ENCODE peak calls at places on chromosomes 5 and 9, in nine cellular contexts. D is CD4-positive, alpha-beta T cell; G is left cardiac atrium; X is cardiac fibroblast; B is NCI-H1105; K is HTR-8/SVneo; W is OCI-M1; U is thoracic aorta; H is NAMALWA. V is an unnamed sample.

GRCh38 chr9:110638381-110638954 is 30.1 kb upstream of the MUSK start:
- DNase-seq in D (no peak), G (no peak), X (peak), B (no peak), K (no peak), W (peak), U (no peak), H (no peak), V (no peak)

GRCh38 chr5:55892479-55892878 is 41.3 kb downstream of the IL31RA start:
- DNase-seq in D (no peak), G (no peak), X (no peak), B (no peak), K (no peak), W (no peak), U (no peak), H (no peak), V (no peak)

GRCh38 chr9:128100581-128100980 is 26.9 kb downstream of the PTGES2 start:
- DNase-seq in D (no peak), G (no peak), X (no peak), B (no peak), K (no peak), W (no peak), U (no peak), H (no peak), V (no peak)

GRCh38 chr5:174421408-174421805 is 303.0 kb upstream of the MSX2 start:
- DNase-seq in D (no peak), G (no peak), X (no peak), B (no peak), K (no peak), W (no peak), U (no peak), H (no peak), V (no peak)

GRCh38 chr5:138874771-138875628 is at the start of gene LRRTM2:
- DNase-seq in D (no peak), G (no peak), X (peak), B (no peak), K (peak), W (no peak), U (no peak), H (no peak), V (no peak)

GRCh38 chr5:7897014-7897600 is 28.2 kb downstream of the MTRR start:
- DNase-seq in D (no peak), G (no peak), X (peak), B (no peak), K (peak), W (peak), U (no peak), H (peak), V (peak)

GRCh38 chr5:36447776-36448175 is 146.1 kb upstream of the RANBP3L start:
- DNase-seq in D (no peak), G (no peak), X (no peak), B (no peak), K (no peak), W (no peak), U (no peak), H (no peak), V (no peak)

GRCh38 chr5:115530426-115530825 is 14.1 kb downstream of the FEM1C start:
- DNase-seq in D (no peak), G (no peak), X (peak), B (no peak), K (no peak), W (no peak), U (no peak), H (no peak), V (no peak)

GRCh38 chr5:67205981-67206380 is 9.4 kb upstream of the CD180 start:
- DNase-seq in D (no peak), G (no peak), X (no peak), B (no peak), K (no peak), W (no peak), U (no peak), H (no peak), V (no peak)

GRCh38 chr9:134566936-134567335 is 74.7 kb upstream of the COL5A1 start:
- DNase-seq in D (no peak), G (no peak), X (no peak), B (no peak), K (no peak), W (no peak), U (no peak), H (no peak), V (no peak)

GRCh38 chr9:137694962-137695875 is 76.4 kb downstream of the EHMT1 start:
- DNase-seq in D (no peak), G (peak), X (peak), B (no peak), K (peak), W (no peak), U (no peak), H (peak), V (peak)

GRCh38 chr9:83572524-83572923 is 34.3 kb upstream of the FRMD3 start:
- DNase-seq in D (no peak), G (no peak), X (peak), B (no peak), K (no peak), W (no peak), U (no peak), H (no peak), V (no peak)

GRCh38 chr5:891837-892389 is 688 bp downstream of the BRD9 start:
- DNase-seq in D (no peak), G (no peak), X (peak), B (no peak), K (peak), W (peak), U (no peak), H (peak), V (peak)

GRCh38 chr9:87445646-87446045 is 52.0 kb upstream of the DAPK1 start:
- DNase-seq in D (no peak), G (peak), X (peak), B (no peak), K (peak), W (peak), U (no peak), H (peak), V (peak)

GRCh38 chr5:115639377-115639776 is 13.5 kb upstream of the TMED7 start:
- DNase-seq in D (no peak), G (no peak), X (no peak), B (peak), K (no peak), W (no peak), U (no peak), H (no peak), V (no peak)

GRCh38 chr5:87340716-87341115 is 72.0 kb downstream of the CCNH start:
- DNase-seq in D (no peak), G (no peak), X (no peak), B (no peak), K (no peak), W (no peak), U (no peak), H (no peak), V (no peak)

GRCh38 chr9:69556707-69557106 is 115.5 kb downstream of the APBA1 start:
- DNase-seq in D (no peak), G (no peak), X (no peak), B (no peak), K (no peak), W (no peak), U (no peak), H (no peak), V (no peak)

GRCh38 chr9:108094676-108094993 is 605.1 kb upstream of the KLF4 start:
- DNase-seq in D (no peak), G (no peak), X (no peak), B (no peak), K (no peak), W (no peak), U (no peak), H (no peak), V (no peak)

GRCh38 chr9:106287108-106287631 is 575.8 kb upstream of the ZNF462 start:
- DNase-seq in D (no peak), G (peak), X (no peak), B (no peak), K (no peak), W (peak), U (no peak), H (no peak), V (no peak)

GRCh38 chr9:122228191-122228905 is 409 bp downstream of the LHX6 start:
- DNase-seq in D (no peak), G (no peak), X (no peak), B (no peak), K (no peak), W (no peak), U (no peak), H (no peak), V (no peak)

GRCh38 chr5:175590471-175590881 is 67.4 kb upstream of the HRH2 start:
- DNase-seq in D (no peak), G (no peak), X (peak), B (no peak), K (peak), W (peak), U (no peak), H (no peak), V (no peak)

GRCh38 chr5:147784596-147784995 is 2.1 kb upstream of the JAKMIP2 start:
- DNase-seq in D (no peak), G (no peak), X (no peak), B (no peak), K (no peak), W (no peak), U (no peak), H (no peak), V (no peak)

GRCh38 chr5:59992206-59992605 is 98.7 kb upstream of the PDE4D start:
- DNase-seq in D (no peak), G (no peak), X (no peak), B (no peak), K (no peak), W (no peak), U (no peak), H (no peak), V (no peak)

GRCh38 chr9:68678430-68678829 is 26.6 kb upstream of the PIP5K1B start:
- DNase-seq in D (no peak), G (no peak), X (no peak), B (no peak), K (no peak), W (peak), U (no peak), H (peak), V (peak)

GRCh38 chr5:6377582-6378127 is 692 bp downstream of the MED10 start:
- DNase-seq in D (no peak), G (no peak), X (peak), B (peak), K (no peak), W (peak), U (no peak), H (no peak), V (no peak)

GRCh38 chr5:14062178-14062577 is 81.0 kb upstream of the TRIO start:
- DNase-seq in D (no peak), G (no peak), X (no peak), B (no peak), K (no peak), W (no peak), U (no peak), H (no peak), V (no peak)

GRCh38 chr5:74641014-74641777 is 668 bp upstream of the ENC1 start:
- DNase-seq in D (no peak), G (peak), X (peak), B (no peak), K (peak), W (no peak), U (peak), H (peak), V (peak)

GRCh38 chr5:169218862-169219261 is 82.1 kb downstream of the SLIT3 start:
- DNase-seq in D (no peak), G (no peak), X (no peak), B (no peak), K (peak), W (no peak), U (no peak), H (no peak), V (no peak)